ENCODE peak calls at places on chromosomes 1 and 21, in eight cellular contexts. One of them, this sample, is unnamed.

GRCh38 chr1:81446006-81446669 is 354.6 kb upstream of the ADGRL2 start:
- DNase-seq in colonic mucosa: no peak
- DNase-seq in tibial artery: no peak
- DNase-seq in prostate gland: peak; percentile 46
- DNase-seq in IMR-90: no peak
- DNase-seq in GM23248: no peak
- DNase-seq in vagina: no peak
- DNase-seq in CD4-positive, CD25-positive, alpha-beta regulatory T cell: no peak
- DNase-seq in this sample: no peak

GRCh38 chr1:232628335-232629214 is 1.4 kb downstream of the SIPA1L2 start:
- DNase-seq in CD4-positive, CD25-positive, alpha-beta regulatory T cell: peak; percentile 17
- DNase-seq in IMR-90: peak; percentile 52
- DNase-seq in prostate gland: no peak
- DNase-seq in colonic mucosa: peak; percentile 27
- DNase-seq in tibial artery: no peak
- DNase-seq in vagina: no peak
- DNase-seq in GM23248: peak; percentile 59
- DNase-seq in this sample: no peak

GRCh38 chr1:16012590-16013219 is 5.1 kb downstream of the HSPB7 start:
- DNase-seq in tibial artery: peak; percentile 93
- DNase-seq in colonic mucosa: peak; percentile 62
- DNase-seq in vagina: no peak
- DNase-seq in GM23248: peak; percentile 80
- DNase-seq in IMR-90: peak; percentile 38
- DNase-seq in prostate gland: peak; percentile 54
- DNase-seq in CD4-positive, CD25-positive, alpha-beta regulatory T cell: peak; percentile 34
- DNase-seq in this sample: peak; percentile 60

GRCh38 chr1:246121533-246121932 is 385.5 kb downstream of the SMYD3 start:
- DNase-seq in tibial artery: no peak
- DNase-seq in CD4-positive, CD25-positive, alpha-beta regulatory T cell: no peak
- DNase-seq in IMR-90: peak; percentile 28
- DNase-seq in GM23248: no peak
- DNase-seq in vagina: no peak
- DNase-seq in colonic mucosa: no peak
- DNase-seq in prostate gland: no peak
- DNase-seq in this sample: no peak

GRCh38 chr1:62991152-62991551 is 207.2 kb downstream of the ATG4C start:
- DNase-seq in prostate gland: no peak
- DNase-seq in GM23248: no peak
- DNase-seq in tibial artery: no peak
- DNase-seq in vagina: no peak
- DNase-seq in colonic mucosa: no peak
- DNase-seq in IMR-90: no peak
- DNase-seq in CD4-positive, CD25-positive, alpha-beta regulatory T cell: no peak
- DNase-seq in this sample: no peak

GRCh38 chr1:54600947-54601725 is 22.2 kb downstream of the FAM151A start:
- DNase-seq in GM23248: no peak
- DNase-seq in colonic mucosa: no peak
- DNase-seq in vagina: no peak
- DNase-seq in IMR-90: no peak
- DNase-seq in tibial artery: no peak
- DNase-seq in CD4-positive, CD25-positive, alpha-beta regulatory T cell: no peak
- DNase-seq in prostate gland: no peak
- DNase-seq in this sample: no peak

GRCh38 chr1:15680131-15680530 is 4.0 kb upstream of the PLEKHM2 start:
- DNase-seq in prostate gland: no peak
- DNase-seq in CD4-positive, CD25-positive, alpha-beta regulatory T cell: no peak
- DNase-seq in vagina: no peak
- DNase-seq in tibial artery: no peak
- DNase-seq in colonic mucosa: no peak
- DNase-seq in IMR-90: peak; percentile 78
- DNase-seq in GM23248: peak; percentile 96
- DNase-seq in this sample: no peak

GRCh38 chr21:42107177-42107880 is 36.2 kb downstream of the UMODL1 start:
- DNase-seq in prostate gland: no peak
- DNase-seq in colonic mucosa: no peak
- DNase-seq in IMR-90: no peak
- DNase-seq in GM23248: no peak
- DNase-seq in CD4-positive, CD25-positive, alpha-beta regulatory T cell: no peak
- DNase-seq in tibial artery: no peak
- DNase-seq in vagina: no peak
- DNase-seq in this sample: no peak

GRCh38 chr1:225746361-225747179 is 31.1 kb upstream of the SRP9 start:
- DNase-seq in IMR-90: peak; percentile 90
- DNase-seq in CD4-positive, CD25-positive, alpha-beta regulatory T cell: no peak
- DNase-seq in prostate gland: peak; percentile 58
- DNase-seq in GM23248: peak; percentile 94
- DNase-seq in vagina: no peak
- DNase-seq in tibial artery: peak; percentile 79
- DNase-seq in colonic mucosa: peak; percentile 79
- DNase-seq in this sample: peak; percentile 72

GRCh38 chr1:203273206-203273868 is 32.0 kb upstream of the BTG2 start:
- DNase-seq in prostate gland: peak; percentile 88
- DNase-seq in vagina: peak; percentile 95
- DNase-seq in CD4-positive, CD25-positive, alpha-beta regulatory T cell: peak; percentile 92
- DNase-seq in GM23248: peak; percentile 89
- DNase-seq in colonic mucosa: peak; percentile 93
- DNase-seq in tibial artery: peak; percentile 96
- DNase-seq in IMR-90: peak; percentile 82
- DNase-seq in this sample: peak; percentile 90

GRCh38 chr1:117544509-117545109 is 61.2 kb upstream of the TENT5C start:
- DNase-seq in GM23248: no peak
- DNase-seq in IMR-90: no peak
- DNase-seq in colonic mucosa: peak; percentile 57
- DNase-seq in CD4-positive, CD25-positive, alpha-beta regulatory T cell: no peak
- DNase-seq in tibial artery: no peak
- DNase-seq in vagina: no peak
- DNase-seq in prostate gland: no peak
- DNase-seq in this sample: no peak

GRCh38 chr1:21216835-21217811 is 40.4 kb upstream of the EIF4G3 start:
- DNase-seq in prostate gland: peak; percentile 23
- DNase-seq in colonic mucosa: peak; percentile 74
- DNase-seq in vagina: no peak
- DNase-seq in IMR-90: peak; percentile 39
- DNase-seq in CD4-positive, CD25-positive, alpha-beta regulatory T cell: peak; percentile 71
- DNase-seq in tibial artery: no peak
- DNase-seq in GM23248: peak; percentile 57
- DNase-seq in this sample: peak; percentile 51

GRCh38 chr21:26050857-26051256 is 119.7 kb downstream of the APP start:
- DNase-seq in colonic mucosa: no peak
- DNase-seq in tibial artery: no peak
- DNase-seq in IMR-90: no peak
- DNase-seq in CD4-positive, CD25-positive, alpha-beta regulatory T cell: no peak
- DNase-seq in GM23248: no peak
- DNase-seq in prostate gland: no peak
- DNase-seq in vagina: no peak
- DNase-seq in this sample: no peak

GRCh38 chr1:115980998-115981993 is 5.0 kb downstream of the SLC22A15 start:
- DNase-seq in colonic mucosa: peak; percentile 35
- DNase-seq in prostate gland: no peak
- DNase-seq in GM23248: peak; percentile 80
- DNase-seq in IMR-90: peak; percentile 16
- DNase-seq in tibial artery: no peak
- DNase-seq in vagina: no peak
- DNase-seq in CD4-positive, CD25-positive, alpha-beta regulatory T cell: peak; percentile 31
- DNase-seq in this sample: no peak

GRCh38 chr1:179976970-179977651 is 22.5 kb downstream of the CEP350 start:
- DNase-seq in vagina: no peak
- DNase-seq in CD4-positive, CD25-positive, alpha-beta regulatory T cell: no peak
- DNase-seq in GM23248: no peak
- DNase-seq in IMR-90: no peak
- DNase-seq in tibial artery: no peak
- DNase-seq in colonic mucosa: no peak
- DNase-seq in prostate gland: no peak
- DNase-seq in this sample: no peak

GRCh38 chr1:36807262-36807661 is 227.1 kb downstream of the GRIK3 start:
- DNase-seq in vagina: no peak
- DNase-seq in prostate gland: no peak
- DNase-seq in CD4-positive, CD25-positive, alpha-beta regulatory T cell: no peak
- DNase-seq in IMR-90: no peak
- DNase-seq in GM23248: no peak
- DNase-seq in colonic mucosa: no peak
- DNase-seq in tibial artery: no peak
- DNase-seq in this sample: no peak

GRCh38 chr1:221419513-221420088 is 322.3 kb downstream of the DUSP10 start:
- DNase-seq in IMR-90: peak; percentile 92
- DNase-seq in vagina: no peak
- DNase-seq in CD4-positive, CD25-positive, alpha-beta regulatory T cell: no peak
- DNase-seq in prostate gland: no peak
- DNase-seq in GM23248: peak; percentile 91
- DNase-seq in tibial artery: no peak
- DNase-seq in colonic mucosa: no peak
- DNase-seq in this sample: no peak

GRCh38 chr1:190176776-190177175 is 300.9 kb downstream of the BRINP3 start:
- DNase-seq in vagina: no peak
- DNase-seq in prostate gland: no peak
- DNase-seq in colonic mucosa: no peak
- DNase-seq in CD4-positive, CD25-positive, alpha-beta regulatory T cell: no peak
- DNase-seq in tibial artery: no peak
- DNase-seq in GM23248: no peak
- DNase-seq in IMR-90: peak; percentile 73
- DNase-seq in this sample: no peak

GRCh38 chr1:89306273-89306672 is 33.6 kb upstream of the GBP5 start:
- DNase-seq in prostate gland: no peak
- DNase-seq in vagina: no peak
- DNase-seq in colonic mucosa: no peak
- DNase-seq in IMR-90: no peak
- DNase-seq in GM23248: no peak
- DNase-seq in tibial artery: no peak
- DNase-seq in CD4-positive, CD25-positive, alpha-beta regulatory T cell: no peak
- DNase-seq in this sample: no peak

GRCh38 chr1:64956733-64957441 is 9.5 kb downstream of the JAK1 start:
- DNase-seq in IMR-90: no peak
- DNase-seq in vagina: no peak
- DNase-seq in prostate gland: no peak
- DNase-seq in GM23248: no peak
- DNase-seq in CD4-positive, CD25-positive, alpha-beta regulatory T cell: peak; percentile 81
- DNase-seq in colonic mucosa: no peak
- DNase-seq in tibial artery: no peak
- DNase-seq in this sample: no peak

GRCh38 chr1:64953241-64953640 is 13.1 kb downstream of the JAK1 start:
- DNase-seq in tibial artery: no peak
- DNase-seq in vagina: no peak
- DNase-seq in GM23248: no peak
- DNase-seq in IMR-90: no peak
- DNase-seq in CD4-positive, CD25-positive, alpha-beta regulatory T cell: no peak
- DNase-seq in prostate gland: no peak
- DNase-seq in colonic mucosa: no peak
- DNase-seq in this sample: no peak

GRCh38 chr1:64955093-64956066 is 11.0 kb downstream of the JAK1 start:
- DNase-seq in CD4-positive, CD25-positive, alpha-beta regulatory T cell: no peak
- DNase-seq in vagina: no peak
- DNase-seq in GM23248: no peak
- DNase-seq in prostate gland: peak; percentile 22
- DNase-seq in tibial artery: no peak
- DNase-seq in colonic mucosa: no peak
- DNase-seq in IMR-90: no peak
- DNase-seq in this sample: peak; percentile 65

GRCh38 chr1:64959973-64960372 is 6.4 kb downstream of the JAK1 start:
- DNase-seq in CD4-positive, CD25-positive, alpha-beta regulatory T cell: no peak
- DNase-seq in vagina: no peak
- DNase-seq in prostate gland: no peak
- DNase-seq in tibial artery: no peak
- DNase-seq in GM23248: no peak
- DNase-seq in colonic mucosa: no peak
- DNase-seq in IMR-90: no peak
- DNase-seq in this sample: no peak

GRCh38 chr1:64956241-64956640 is 10.1 kb downstream of the JAK1 start:
- DNase-seq in CD4-positive, CD25-positive, alpha-beta regulatory T cell: no peak
- DNase-seq in vagina: no peak
- DNase-seq in tibial artery: no peak
- DNase-seq in GM23248: peak; percentile 61
- DNase-seq in IMR-90: no peak
- DNase-seq in colonic mucosa: no peak
- DNase-seq in prostate gland: no peak
- DNase-seq in this sample: no peak
- H3K4me1 ChIP-seq in CD4-positive, CD25-positive, alpha-beta regulatory T cell: peaks cover 92% of the 10 kb centered on the region
- H3K4me1 ChIP-seq in vagina: peaks cover 92% of the 10 kb centered on the region
- H3K4me1 ChIP-seq in tibial artery: peaks cover 23% of the 10 kb centered on the region
- H3K4me1 ChIP-seq in GM23248: peaks cover 15% of the 10 kb centered on the region
- H3K4me1 ChIP-seq in IMR-90: peaks cover 8% of the 10 kb centered on the region
- H3K4me1 ChIP-seq in colonic mucosa: peaks cover 14% of the 10 kb centered on the region
- H3K4me1 ChIP-seq in prostate gland: no peaks in the 10 kb centered on the region
- H3K4me1 ChIP-seq in this sample: peaks cover 37% of the 10 kb centered on the region

GRCh38 chr1:109800291-109800690 is 36.6 kb upstream of the EPS8L3 start:
- DNase-seq in prostate gland: no peak
- DNase-seq in IMR-90: no peak
- DNase-seq in colonic mucosa: no peak
- DNase-seq in tibial artery: no peak
- DNase-seq in vagina: no peak
- DNase-seq in GM23248: no peak
- DNase-seq in CD4-positive, CD25-positive, alpha-beta regulatory T cell: no peak
- DNase-seq in this sample: no peak

GRCh38 chr1:109802136-109802900 is 38.6 kb upstream of the EPS8L3 start:
- DNase-seq in tibial artery: peak; percentile 54
- DNase-seq in GM23248: no peak
- DNase-seq in colonic mucosa: peak; percentile 19
- DNase-seq in prostate gland: no peak
- DNase-seq in IMR-90: no peak
- DNase-seq in CD4-positive, CD25-positive, alpha-beta regulatory T cell: peak; percentile 93
- DNase-seq in vagina: no peak
- DNase-seq in this sample: no peak

GRCh38 chr1:109802901-109803561 is 39.3 kb upstream of the EPS8L3 start:
- DNase-seq in vagina: no peak
- DNase-seq in GM23248: peak; percentile 54
- DNase-seq in IMR-90: no peak
- DNase-seq in tibial artery: peak; percentile 67
- DNase-seq in CD4-positive, CD25-positive, alpha-beta regulatory T cell: no peak
- DNase-seq in colonic mucosa: peak; percentile 16
- DNase-seq in prostate gland: no peak
- DNase-seq in this sample: no peak

GRCh38 chr1:109803901-109804331 is 40.2 kb upstream of the EPS8L3 start:
- DNase-seq in colonic mucosa: peak; percentile 16
- DNase-seq in tibial artery: peak; percentile 64
- DNase-seq in IMR-90: no peak
- DNase-seq in CD4-positive, CD25-positive, alpha-beta regulatory T cell: no peak
- DNase-seq in vagina: no peak
- DNase-seq in GM23248: peak; percentile 52
- DNase-seq in prostate gland: no peak
- DNase-seq in this sample: no peak

GRCh38 chr1:109801791-109802135 is 38.0 kb upstream of the EPS8L3 start:
- DNase-seq in colonic mucosa: peak; percentile 15
- DNase-seq in GM23248: no peak
- DNase-seq in prostate gland: no peak
- DNase-seq in CD4-positive, CD25-positive, alpha-beta regulatory T cell: no peak
- DNase-seq in tibial artery: peak; percentile 40
- DNase-seq in vagina: no peak
- DNase-seq in IMR-90: no peak
- DNase-seq in this sample: no peak
- H3K4me1 ChIP-seq in colonic mucosa: peaks cover 3% of the 10 kb centered on the region
- H3K4me1 ChIP-seq in GM23248: peaks cover 19% of the 10 kb centered on the region
- H3K4me1 ChIP-seq in prostate gland: no peaks in the 10 kb centered on the region
- H3K4me1 ChIP-seq in CD4-positive, CD25-positive, alpha-beta regulatory T cell: peaks cover 74% of the 10 kb centered on the region
- H3K4me1 ChIP-seq in tibial artery: peaks cover 19% of the 10 kb centered on the region
- H3K4me1 ChIP-seq in vagina: peaks cover 7% of the 10 kb centered on the region
- H3K4me1 ChIP-seq in IMR-90: peaks cover 3% of the 10 kb centered on the region
- H3K4me1 ChIP-seq in this sample: peaks cover 24% of the 10 kb centered on the region

GRCh38 chr21:33238146-33238545 is 8.4 kb downstream of the IFNAR2 start:
- DNase-seq in GM23248: no peak
- DNase-seq in vagina: no peak
- DNase-seq in IMR-90: no peak
- DNase-seq in tibial artery: no peak
- DNase-seq in colonic mucosa: no peak
- DNase-seq in CD4-positive, CD25-positive, alpha-beta regulatory T cell: no peak
- DNase-seq in prostate gland: no peak
- DNase-seq in this sample: no peak
- H3K4me1 ChIP-seq in GM23248: peaks cover 5% of the 10 kb centered on the region
- H3K4me1 ChIP-seq in vagina: peaks cover 8% of the 10 kb centered on the region
- H3K4me1 ChIP-seq in IMR-90: peaks cover 4% of the 10 kb centered on the region
- H3K4me1 ChIP-seq in tibial artery: no peaks in the 10 kb centered on the region
- H3K4me1 ChIP-seq in colonic mucosa: no peaks in the 10 kb centered on the region
- H3K4me1 ChIP-seq in CD4-positive, CD25-positive, alpha-beta regulatory T cell: peaks cover 93% of the 10 kb centered on the region
- H3K4me1 ChIP-seq in prostate gland: no peaks in the 10 kb centered on the region
- H3K4me1 ChIP-seq in this sample: peaks cover 2% of the 10 kb centered on the region

GRCh38 chr1:6491076-6491449 is 404 bp downstream of the PLEKHG5 start:
- DNase-seq in colonic mucosa: no peak
- DNase-seq in IMR-90: no peak
- DNase-seq in prostate gland: no peak
- DNase-seq in CD4-positive, CD25-positive, alpha-beta regulatory T cell: no peak
- DNase-seq in vagina: no peak
- DNase-seq in GM23248: no peak
- DNase-seq in tibial artery: no peak
- DNase-seq in this sample: no peak
- H3K4me1 ChIP-seq in colonic mucosa: peaks cover 6% of the 10 kb centered on the region
- H3K4me1 ChIP-seq in IMR-90: peaks cover 14% of the 10 kb centered on the region
- H3K4me1 ChIP-seq in prostate gland: peaks cover 5% of the 10 kb centered on the region
- H3K4me1 ChIP-seq in CD4-positive, CD25-positive, alpha-beta regulatory T cell: peaks cover 34% of the 10 kb centered on the region
- H3K4me1 ChIP-seq in vagina: peaks cover 48% of the 10 kb centered on the region
- H3K4me1 ChIP-seq in GM23248: peaks cover 16% of the 10 kb centered on the region
- H3K4me1 ChIP-seq in tibial artery: peaks cover 36% of the 10 kb centered on the region
- H3K4me1 ChIP-seq in this sample: no peaks in the 10 kb centered on the region

This sample was measured in lung.